ENCODE peak calls at places on chromosomes 16 and 17, in ten cellular contexts. U, V, C, H, D, E, R, T, Q and J are unnamed samples.

GRCh38 chr16:85066346-85066885 is 38.8 kb downstream of the KIAA0513 start:
- DNase-seq in U (no peak), V (no peak), C (no peak), H (no peak), D (no peak), E (no peak), R (no peak), T (no peak), Q (no peak), J (no peak)

GRCh38 chr16:48405907-48406306 is 20.7 kb upstream of the SIAH1 start:
- DNase-seq in U (no peak), V (no peak), C (no peak), H (no peak), D (no peak), E (no peak), R (no peak), T (no peak), Q (no peak), J (no peak)

GRCh38 chr17:68600881-68601564 is at the start of gene FAM20A:
- DNase-seq in U (no peak), V (no peak), C (peak; percentile 58), H (no peak), D (peak; percentile 57), E (peak; percentile 34), R (no peak), T (no peak), Q (no peak), J (no peak)

GRCh38 chr17:10171057-10171456 is 27.3 kb downstream of the GAS7 start:
- DNase-seq in U (no peak), V (no peak), C (peak; percentile 57), H (no peak), D (no peak), E (no peak), R (no peak), T (no peak), Q (no peak), J (no peak)

GRCh38 chr17:65749479-65749878 is 188.0 kb upstream of the AXIN2 start:
- DNase-seq in U (no peak), V (no peak), C (no peak), H (peak; percentile 67), D (no peak), E (no peak), R (no peak), T (no peak), Q (no peak), J (peak; percentile 89)

GRCh38 chr17:66711936-66712335 is 123.0 kb upstream of the CACNG5 start:
- DNase-seq in U (no peak), V (no peak), C (no peak), H (peak; percentile 47), D (peak; percentile 82), E (no peak), R (no peak), T (no peak), Q (no peak), J (no peak)

GRCh38 chr16:56625943-56626654 is 518 bp downstream of the MT1E start:
- DNase-seq in U (no peak), V (no peak), C (peak; percentile 71), H (peak; percentile 92), D (no peak), E (peak; percentile 29), R (no peak), T (no peak), Q (no peak), J (peak; percentile 63)

GRCh38 chr17:39782481-39782880 is 44.7 kb downstream of the GRB7 start:
- DNase-seq in U (no peak), V (no peak), C (no peak), H (peak; percentile 63), D (peak; percentile 83), E (no peak), R (no peak), T (no peak), Q (no peak), J (no peak)

GRCh38 chr17:62188713-62189112 is 123.6 kb upstream of the MED13 start:
- DNase-seq in U (no peak), V (no peak), C (no peak), H (peak; percentile 25), D (no peak), E (no peak), R (no peak), T (no peak), Q (no peak), J (peak; percentile 40)

GRCh38 chr16:64152010-64152767 is 969.7 kb downstream of the CDH11 start:
- DNase-seq in U (peak; percentile 47), V (no peak), C (no peak), H (peak; percentile 22), D (no peak), E (no peak), R (no peak), T (no peak), Q (no peak), J (peak; percentile 62)

GRCh38 chr17:879546-879945 is 97.4 kb downstream of the MRM3 start:
- DNase-seq in U (no peak), V (peak; percentile 60), C (peak; percentile 83), H (peak; percentile 83), D (no peak), E (peak; percentile 83), R (peak; percentile 43), T (peak; percentile 35), Q (peak; percentile 28), J (peak; percentile 92)

GRCh38 chr17:46175891-46176290 is 17.3 kb downstream of the KANSL1 start:
- DNase-seq in U (no peak), V (no peak), C (no peak), H (no peak), D (no peak), E (no peak), R (no peak), T (no peak), Q (no peak), J (no peak)

GRCh38 chr16:28820016-28820415 is 2.8 kb upstream of the ATXN2L start:
- DNase-seq in U (no peak), V (no peak), C (no peak), H (peak; percentile 22), D (no peak), E (no peak), R (no peak), T (no peak), Q (no peak), J (no peak)

GRCh38 chr17:992933-993332 is 4.0 kb upstream of the TIMM22 start:
- DNase-seq in U (no peak), V (no peak), C (no peak), H (no peak), D (no peak), E (no peak), R (no peak), T (no peak), Q (no peak), J (no peak)

GRCh38 chr17:19987897-19988296 is 10.3 kb upstream of the AKAP10 start:
- DNase-seq in U (no peak), V (no peak), C (no peak), H (no peak), D (no peak), E (no peak), R (no peak), T (no peak), Q (no peak), J (no peak)

GRCh38 chr17:50892101-50892776 is 26.1 kb upstream of the TOB1 start:
- DNase-seq in U (no peak), V (no peak), C (no peak), H (no peak), D (no peak), E (no peak), R (no peak), T (no peak), Q (no peak), J (peak; percentile 43)

GRCh38 chr16:86088287-86088686 is 189.3 kb downstream of the IRF8 start:
- DNase-seq in U (no peak), V (no peak), C (no peak), H (peak; percentile 17), D (no peak), E (no peak), R (no peak), T (no peak), Q (no peak), J (peak; percentile 40)

GRCh38 chr17:30567231-30568116 is 90.3 kb downstream of the GOSR1 start:
- DNase-seq in U (no peak), V (no peak), C (no peak), H (no peak), D (no peak), E (no peak), R (no peak), T (no peak), Q (no peak), J (no peak)

GRCh38 chr16:83615553-83615952 is 192.2 kb upstream of the HSBP1 start:
- DNase-seq in U (peak; percentile 11), V (no peak), C (no peak), H (peak; percentile 28), D (peak; percentile 62), E (no peak), R (no peak), T (no peak), Q (no peak), J (peak; percentile 55)

GRCh38 chr17:8470447-8471047 is 34.9 kb downstream of the NDEL1 start:
- DNase-seq in U (no peak), V (no peak), C (peak; percentile 58), H (no peak), D (peak; percentile 38), E (no peak), R (no peak), T (peak; percentile 46), Q (no peak), J (no peak)

GRCh38 chr16:53736297-53736696 is 32.3 kb downstream of the FTO start:
- DNase-seq in U (no peak), V (no peak), C (no peak), H (no peak), D (no peak), E (no peak), R (no peak), T (no peak), Q (no peak), J (no peak)

GRCh38 chr17:8062807-8063483 is 24.1 kb downstream of the ALOX15B start:
- DNase-seq in U (no peak), V (no peak), C (no peak), H (peak; percentile 28), D (peak; percentile 3), E (no peak), R (no peak), T (no peak), Q (no peak), J (peak; percentile 23)

GRCh38 chr17:17682293-17682736 is 1.1 kb downstream of the RAI1 start:
- DNase-seq in U (no peak), V (peak; percentile 38), C (peak; percentile 54), H (peak; percentile 49), D (no peak), E (peak; percentile 78), R (peak; percentile 26), T (no peak), Q (no peak), J (peak; percentile 58)

GRCh38 chr17:20281860-20282259 is 185.5 kb downstream of the LGALS9B start:
- DNase-seq in U (no peak), V (no peak), C (peak; percentile 23), H (no peak), D (no peak), E (peak; percentile 35), R (no peak), T (no peak), Q (no peak), J (no peak)

GRCh38 chr17:20218231-20218630 is 209.1 kb downstream of the SPECC1 start:
- DNase-seq in U (no peak), V (no peak), C (no peak), H (no peak), D (no peak), E (no peak), R (no peak), T (no peak), Q (no peak), J (no peak)

GRCh38 chr17:48251950-48252349 is 144.4 kb downstream of the SNX11 start:
- DNase-seq in U (no peak), V (no peak), C (no peak), H (no peak), D (no peak), E (no peak), R (no peak), T (no peak), Q (no peak), J (no peak)

GRCh38 chr17:80154166-80154565 is 7.2 kb upstream of the EIF4A3 start:
- DNase-seq in U (no peak), V (no peak), C (no peak), H (no peak), D (no peak), E (no peak), R (no peak), T (no peak), Q (no peak), J (no peak)

GRCh38 chr17:33113281-33114010 is 121.8 kb downstream of the SPACA3 start:
- DNase-seq in U (no peak), V (no peak), C (no peak), H (no peak), D (no peak), E (no peak), R (no peak), T (no peak), Q (no peak), J (peak; percentile 7)